ENCODE peak calls at places on chromosome 4, in four cellular contexts. One of them, this sample, is unnamed.

GRCh38 chr4:119627267-119628190 is 1.1 kb downstream of the PDE5A start:
- DNase-seq in H1: peak; percentile 84
- DNase-seq in SK-N-SH: peak; percentile 92
- DNase-seq in WTC11: peak; percentile 77
- DNase-seq in this sample: peak; percentile 75

GRCh38 chr4:109214622-109215350 is 87.7 kb downstream of the COL25A1 start:
- DNase-seq in SK-N-SH: no peak
- DNase-seq in WTC11: no peak
- DNase-seq in H1: no peak
- DNase-seq in this sample: no peak

GRCh38 chr4:38323141-38323634 is 340.8 kb upstream of the KLF3 start:
- DNase-seq in H1: no peak
- DNase-seq in SK-N-SH: no peak
- DNase-seq in WTC11: no peak
- DNase-seq in this sample: no peak

GRCh38 chr4:86970447-86971354 is 35.9 kb downstream of the AFF1 start:
- DNase-seq in SK-N-SH: no peak
- DNase-seq in H1: no peak
- DNase-seq in WTC11: no peak
- DNase-seq in this sample: no peak

GRCh38 chr4:98261291-98262271 is at the start of gene RAP1GDS1:
- DNase-seq in H1: peak; percentile 78
- DNase-seq in SK-N-SH: peak; percentile 73
- DNase-seq in WTC11: peak; percentile 80
- DNase-seq in this sample: peak; percentile 23

GRCh38 chr4:635851-636627 is 10.7 kb downstream of the PDE6B start:
- DNase-seq in SK-N-SH: no peak
- DNase-seq in H1: no peak
- DNase-seq in WTC11: peak; percentile 6
- DNase-seq in this sample: no peak

GRCh38 chr4:108849611-108850406 is 87.0 kb upstream of the ETNPPL start:
- DNase-seq in WTC11: no peak
- DNase-seq in H1: no peak
- DNase-seq in SK-N-SH: no peak
- DNase-seq in this sample: no peak

GRCh38 chr4:10288830-10289533 is 168.2 kb downstream of the ZNF518B start:
- DNase-seq in SK-N-SH: no peak
- DNase-seq in WTC11: no peak
- DNase-seq in H1: no peak
- DNase-seq in this sample: no peak

GRCh38 chr4:12633058-12633651 is 851.0 kb downstream of the RAB28 start:
- DNase-seq in SK-N-SH: peak; percentile 48
- DNase-seq in H1: peak; percentile 93
- DNase-seq in WTC11: peak; percentile 89
- DNase-seq in this sample: peak; percentile 64

GRCh38 chr4:165124488-165124887 is 11.8 kb upstream of the TMEM192 start:
- DNase-seq in H1: no peak
- DNase-seq in WTC11: no peak
- DNase-seq in SK-N-SH: no peak
- DNase-seq in this sample: no peak

GRCh38 chr4:40685300-40685699 is 55.6 kb upstream of the RBM47 start:
- DNase-seq in WTC11: no peak
- DNase-seq in H1: no peak
- DNase-seq in SK-N-SH: no peak
- DNase-seq in this sample: no peak

GRCh38 chr4:126097155-126097554 is 782.4 kb downstream of the FAT4 start:
- DNase-seq in WTC11: no peak
- DNase-seq in SK-N-SH: no peak
- DNase-seq in H1: no peak
- DNase-seq in this sample: no peak

GRCh38 chr4:95838192-95838591 is 1.7 kb upstream of the PDHA2 start:
- DNase-seq in SK-N-SH: no peak
- DNase-seq in WTC11: no peak
- DNase-seq in H1: no peak
- DNase-seq in this sample: no peak

GRCh38 chr4:147581601-147582350 is 35.4 kb upstream of the TMEM184C start:
- DNase-seq in SK-N-SH: no peak
- DNase-seq in WTC11: no peak
- DNase-seq in H1: peak; percentile 13
- DNase-seq in this sample: peak; percentile 17

GRCh38 chr4:7323461-7323871 is 111.3 kb downstream of the PSAPL1 start:
- DNase-seq in H1: no peak
- DNase-seq in WTC11: no peak
- DNase-seq in SK-N-SH: no peak
- DNase-seq in this sample: no peak

GRCh38 chr4:162011039-162011438 is 152.8 kb downstream of the FSTL5 start:
- DNase-seq in H1: no peak
- DNase-seq in SK-N-SH: no peak
- DNase-seq in WTC11: no peak
- DNase-seq in this sample: no peak

GRCh38 chr4:89283975-89284556 is 23.5 kb downstream of the GPRIN3 start:
- DNase-seq in H1: no peak
- DNase-seq in WTC11: no peak
- DNase-seq in SK-N-SH: no peak
- DNase-seq in this sample: no peak

GRCh38 chr4:7358100-7358735 is 76.5 kb downstream of the PSAPL1 start:
- DNase-seq in SK-N-SH: no peak
- DNase-seq in H1: no peak
- DNase-seq in WTC11: no peak
- DNase-seq in this sample: no peak

GRCh38 chr4:119743644-119744043 is 115.0 kb upstream of the PDE5A start:
- DNase-seq in SK-N-SH: no peak
- DNase-seq in WTC11: no peak
- DNase-seq in H1: no peak
- DNase-seq in this sample: no peak

GRCh38 chr4:39814403-39815185 is 116.7 kb downstream of the UBE2K start:
- DNase-seq in WTC11: no peak
- DNase-seq in SK-N-SH: peak; percentile 24
- DNase-seq in H1: no peak
- DNase-seq in this sample: no peak

GRCh38 chr4:36065274-36065871 is 178.9 kb downstream of the ARAP2 start:
- DNase-seq in SK-N-SH: no peak
- DNase-seq in WTC11: no peak
- DNase-seq in H1: no peak
- DNase-seq in this sample: no peak

GRCh38 chr4:54440394-54441223 is 211.5 kb downstream of the PDGFRA start:
- DNase-seq in SK-N-SH: peak; percentile 42
- DNase-seq in H1: no peak
- DNase-seq in WTC11: peak; percentile 22
- DNase-seq in this sample: peak; percentile 39

GRCh38 chr4:15001825-15002658 is at the start of gene CPEB2:
- DNase-seq in WTC11: peak; percentile 87
- DNase-seq in SK-N-SH: peak; percentile 94
- DNase-seq in H1: peak; percentile 85
- DNase-seq in this sample: peak; percentile 96

GRCh38 chr4:14155803-14156202 is 528.3 kb upstream of the BOD1L1 start:
- DNase-seq in SK-N-SH: no peak
- DNase-seq in WTC11: no peak
- DNase-seq in H1: no peak
- DNase-seq in this sample: no peak

GRCh38 chr4:172390341-172390740 is 577.1 kb downstream of the GALNTL6 start:
- DNase-seq in SK-N-SH: no peak
- DNase-seq in WTC11: no peak
- DNase-seq in H1: no peak
- DNase-seq in this sample: no peak

GRCh38 chr4:177441061-177441802 is 1.0 kb downstream of the AGA start:
- DNase-seq in WTC11: no peak
- DNase-seq in SK-N-SH: peak; percentile 22
- DNase-seq in H1: peak; percentile 47
- DNase-seq in this sample: peak; percentile 15

GRCh38 chr4:4430492-4431195 is 43.7 kb downstream of the NSG1 start:
- DNase-seq in H1: peak; percentile 74
- DNase-seq in SK-N-SH: peak; percentile 77
- DNase-seq in WTC11: peak; percentile 69
- DNase-seq in this sample: peak; percentile 67

GRCh38 chr4:46389301-46389761 is 597 bp downstream of the GABRA2 start:
- DNase-seq in H1: peak; percentile 56
- DNase-seq in WTC11: peak; percentile 24
- DNase-seq in SK-N-SH: peak; percentile 15
- DNase-seq in this sample: no peak

GRCh38 chr4:58776627-58777026 is 1666.4 kb upstream of the IGFBP7 start:
- DNase-seq in WTC11: no peak
- DNase-seq in H1: no peak
- DNase-seq in SK-N-SH: no peak
- DNase-seq in this sample: no peak

GRCh38 chr4:86184216-86184915 is 175.5 kb downstream of the MAPK10 start:
- DNase-seq in H1: no peak
- DNase-seq in SK-N-SH: no peak
- DNase-seq in WTC11: no peak
- DNase-seq in this sample: no peak

GRCh38 chr4:173025131-173025530 is 143.5 kb upstream of the GALNT7 start:
- DNase-seq in WTC11: peak; percentile 55
- DNase-seq in SK-N-SH: peak; percentile 60
- DNase-seq in H1: peak; percentile 60
- DNase-seq in this sample: peak; percentile 61

GRCh38 chr4:101171747-101172146 is 175.6 kb downstream of the PPP3CA start:
- DNase-seq in H1: no peak
- DNase-seq in SK-N-SH: no peak
- DNase-seq in WTC11: no peak
- DNase-seq in this sample: no peak

GRCh38 chr4:74188912-74189311 is 31.0 kb downstream of the MTHFD2L start:
- DNase-seq in SK-N-SH: no peak
- DNase-seq in WTC11: no peak
- DNase-seq in H1: no peak
- DNase-seq in this sample: no peak

DNA sequence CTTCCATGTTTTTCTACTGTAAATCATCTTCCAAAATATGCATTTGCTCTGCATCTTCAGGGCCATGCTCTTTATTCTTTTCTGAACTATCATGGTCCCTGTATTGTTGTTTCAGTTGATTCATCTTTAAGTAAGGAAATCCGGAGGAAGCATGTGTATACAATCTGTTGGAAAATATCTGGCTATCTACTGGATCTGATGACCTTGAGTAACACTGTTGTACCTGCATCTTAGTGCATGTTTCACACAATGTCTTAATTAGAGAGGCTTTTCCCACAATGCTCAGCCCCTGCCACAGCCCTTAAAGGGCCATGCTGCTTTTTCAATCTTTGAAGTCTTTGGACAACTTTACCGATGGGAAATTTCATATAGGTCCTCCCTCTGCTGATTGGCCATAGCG is 61.8 kb upstream of the SH3RF1 start:
- DNase-seq in SK-N-SH: no peak
- DNase-seq in H1: no peak
- DNase-seq in WTC11: no peak
- DNase-seq in this sample: no peak
- TF ChIP-seq TEAD4 in SK-N-SH: no peak
- TF ChIP-seq TEAD4 in H1: no peak
- TF ChIP-seq TEAD4 in WTC11: no peak
- TF ChIP-seq TEAD4 in this sample: no peak

DNA sequence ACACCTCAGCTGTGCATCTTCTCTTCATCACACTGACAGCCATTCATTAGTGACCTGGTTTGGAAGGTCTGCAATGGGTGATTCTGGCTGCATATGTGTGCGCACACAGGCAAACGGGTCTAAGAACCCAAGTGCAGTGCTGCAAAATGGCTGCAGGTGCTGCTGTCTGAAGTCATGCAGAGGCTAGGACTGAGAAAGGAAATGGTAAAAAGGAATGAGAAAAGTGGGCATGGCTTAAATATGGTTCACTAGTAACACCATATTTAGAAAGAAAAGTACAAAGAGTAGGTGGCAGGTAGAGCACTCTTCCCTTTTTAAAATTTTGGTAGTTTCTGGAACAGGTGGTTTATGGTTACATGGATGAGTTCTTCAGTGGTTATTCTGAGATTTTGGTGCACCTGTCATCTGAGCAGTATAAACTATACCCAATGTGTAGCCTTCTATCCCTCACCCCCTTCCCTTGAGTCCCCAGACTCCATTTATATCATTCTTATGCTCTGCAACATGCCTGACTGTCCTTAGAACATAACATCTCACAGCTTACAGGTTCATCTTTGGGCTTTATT is 78.4 kb downstream of the CCNG2 start:
- DNase-seq in H1: no peak
- DNase-seq in WTC11: no peak
- DNase-seq in SK-N-SH: no peak
- DNase-seq in this sample: no peak
- TF ChIP-seq TEAD4 in H1: no peak
- TF ChIP-seq TEAD4 in WTC11: no peak
- TF ChIP-seq TEAD4 in SK-N-SH: no peak
- TF ChIP-seq TEAD4 in this sample: no peak

DNA sequence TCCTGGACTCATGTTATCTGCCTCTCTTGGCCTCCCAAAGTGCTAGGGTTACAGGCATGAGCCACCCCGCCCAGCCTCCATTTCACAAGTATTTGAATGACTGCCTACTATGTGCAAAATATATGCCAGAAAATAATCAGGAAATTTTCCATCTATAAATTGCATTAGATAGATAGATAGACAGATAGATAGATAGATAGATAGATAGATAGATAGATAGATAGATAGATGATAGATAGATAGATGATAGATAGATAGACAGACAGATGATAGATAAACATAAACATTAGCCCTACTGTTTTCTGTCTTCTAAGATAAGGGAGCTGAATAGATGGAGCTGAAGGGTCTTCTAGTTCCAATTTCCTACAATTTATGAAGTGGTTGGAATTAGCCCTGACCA is 87.4 kb upstream of the TRIM2 start:
- DNase-seq in WTC11: no peak
- DNase-seq in H1: no peak
- DNase-seq in SK-N-SH: no peak
- DNase-seq in this sample: no peak
- TF ChIP-seq TEAD4 in WTC11: no peak
- TF ChIP-seq TEAD4 in H1: no peak
- TF ChIP-seq TEAD4 in SK-N-SH: no peak
- TF ChIP-seq TEAD4 in this sample: no peak

DNA sequence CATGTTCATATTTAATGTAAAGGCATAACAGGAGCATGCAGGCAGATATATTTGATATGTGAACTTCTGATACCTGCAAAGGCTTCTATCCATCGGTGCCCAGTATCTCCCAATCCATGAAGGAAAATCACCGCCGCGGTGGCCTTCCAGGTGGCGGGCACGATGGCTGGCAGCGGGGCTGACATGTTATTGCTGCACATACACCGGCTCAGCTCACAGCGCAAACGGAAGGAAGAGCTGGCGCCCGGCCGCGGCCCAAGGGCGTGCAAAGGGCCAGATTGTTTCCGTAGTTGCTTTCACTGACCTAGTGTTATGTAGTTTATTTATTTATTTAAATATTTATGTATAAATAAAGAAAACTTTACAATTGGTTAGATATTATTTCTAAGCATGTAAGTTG is 322.7 kb upstream of the PITX2 start:
- DNase-seq in WTC11: no peak
- DNase-seq in H1: no peak
- DNase-seq in SK-N-SH: no peak
- DNase-seq in this sample: no peak
- TF ChIP-seq TEAD4 in WTC11: no peak
- TF ChIP-seq TEAD4 in H1: no peak
- TF ChIP-seq TEAD4 in SK-N-SH: no peak
- TF ChIP-seq TEAD4 in this sample: no peak

This sample was measured in K562.